ENCODE peak calls at places on chromosome 4, in seven cellular contexts. One of them, this sample, is unnamed.

GRCh38 chr4:174739576-174739975 is 89.5 kb downstream of the GLRA3 start:
- DNase-seq in activated naive CD4-positive, alpha-beta T cell treated with Interleukin-2 at 50 U/mL for 16 hours: no peak
- DNase-seq in HT1080: peak
- DNase-seq in cerebellar cortex: no peak
- DNase-seq in lower lobe of right lung: no peak
- DNase-seq in activated CD4-positive, alpha-beta T cell treated with anti-CD3 and anti-CD28 coated beads for 36 hours: no peak
- DNase-seq in H9: no peak
- DNase-seq in this sample: no peak

GRCh38 chr4:15982833-15983528 is 20.0 kb upstream of the FGFBP2 start:
- DNase-seq in activated CD4-positive, alpha-beta T cell treated with anti-CD3 and anti-CD28 coated beads for 36 hours: no peak
- DNase-seq in activated naive CD4-positive, alpha-beta T cell treated with Interleukin-2 at 50 U/mL for 16 hours: no peak
- DNase-seq in lower lobe of right lung: no peak
- DNase-seq in H9: no peak
- DNase-seq in cerebellar cortex: no peak
- DNase-seq in HT1080: peak
- DNase-seq in this sample: no peak

GRCh38 chr4:126799471-126799870 is 833.3 kb upstream of the INTU start:
- DNase-seq in lower lobe of right lung: no peak
- DNase-seq in H9: no peak
- DNase-seq in activated naive CD4-positive, alpha-beta T cell treated with Interleukin-2 at 50 U/mL for 16 hours: no peak
- DNase-seq in HT1080: no peak
- DNase-seq in cerebellar cortex: no peak
- DNase-seq in activated CD4-positive, alpha-beta T cell treated with anti-CD3 and anti-CD28 coated beads for 36 hours: no peak
- DNase-seq in this sample: no peak

GRCh38 chr4:98744372-98745150 is 86.2 kb upstream of the TSPAN5 start:
- DNase-seq in activated naive CD4-positive, alpha-beta T cell treated with Interleukin-2 at 50 U/mL for 16 hours: no peak
- DNase-seq in cerebellar cortex: no peak
- DNase-seq in HT1080: no peak
- DNase-seq in H9: no peak
- DNase-seq in activated CD4-positive, alpha-beta T cell treated with anti-CD3 and anti-CD28 coated beads for 36 hours: no peak
- DNase-seq in lower lobe of right lung: no peak
- DNase-seq in this sample: no peak

GRCh38 chr4:73853246-73853704 is at the start of gene PF4V1:
- DNase-seq in HT1080: no peak
- DNase-seq in activated naive CD4-positive, alpha-beta T cell treated with Interleukin-2 at 50 U/mL for 16 hours: no peak
- DNase-seq in H9: peak
- DNase-seq in activated CD4-positive, alpha-beta T cell treated with anti-CD3 and anti-CD28 coated beads for 36 hours: no peak
- DNase-seq in lower lobe of right lung: peak
- DNase-seq in cerebellar cortex: no peak
- DNase-seq in this sample: no peak

GRCh38 chr4:56657128-56657527 is 24.0 kb downstream of the HOPX start:
- DNase-seq in H9: no peak
- DNase-seq in HT1080: no peak
- DNase-seq in activated naive CD4-positive, alpha-beta T cell treated with Interleukin-2 at 50 U/mL for 16 hours: no peak
- DNase-seq in cerebellar cortex: no peak
- DNase-seq in activated CD4-positive, alpha-beta T cell treated with anti-CD3 and anti-CD28 coated beads for 36 hours: no peak
- DNase-seq in lower lobe of right lung: no peak
- DNase-seq in this sample: no peak

GRCh38 chr4:41379230-41379629 is 122.5 kb downstream of the UCHL1 start:
- DNase-seq in HT1080: no peak
- DNase-seq in activated CD4-positive, alpha-beta T cell treated with anti-CD3 and anti-CD28 coated beads for 36 hours: no peak
- DNase-seq in H9: no peak
- DNase-seq in lower lobe of right lung: no peak
- DNase-seq in activated naive CD4-positive, alpha-beta T cell treated with Interleukin-2 at 50 U/mL for 16 hours: no peak
- DNase-seq in cerebellar cortex: no peak
- DNase-seq in this sample: no peak

GRCh38 chr4:89737888-89738287 is 99.1 kb downstream of the SNCA start:
- DNase-seq in lower lobe of right lung: no peak
- DNase-seq in cerebellar cortex: no peak
- DNase-seq in activated CD4-positive, alpha-beta T cell treated with anti-CD3 and anti-CD28 coated beads for 36 hours: no peak
- DNase-seq in activated naive CD4-positive, alpha-beta T cell treated with Interleukin-2 at 50 U/mL for 16 hours: no peak
- DNase-seq in H9: no peak
- DNase-seq in HT1080: peak
- DNase-seq in this sample: no peak

GRCh38 chr4:48366611-48367010 is 25.3 kb downstream of the SLAIN2 start:
- DNase-seq in activated CD4-positive, alpha-beta T cell treated with anti-CD3 and anti-CD28 coated beads for 36 hours: no peak
- DNase-seq in cerebellar cortex: no peak
- DNase-seq in lower lobe of right lung: no peak
- DNase-seq in HT1080: no peak
- DNase-seq in activated naive CD4-positive, alpha-beta T cell treated with Interleukin-2 at 50 U/mL for 16 hours: no peak
- DNase-seq in H9: no peak
- DNase-seq in this sample: no peak

GRCh38 chr4:4488405-4489404 is 53.1 kb downstream of the STX18 start:
- DNase-seq in cerebellar cortex: peak
- DNase-seq in activated naive CD4-positive, alpha-beta T cell treated with Interleukin-2 at 50 U/mL for 16 hours: peak
- DNase-seq in activated CD4-positive, alpha-beta T cell treated with anti-CD3 and anti-CD28 coated beads for 36 hours: peak
- DNase-seq in H9: peak
- DNase-seq in lower lobe of right lung: no peak
- DNase-seq in HT1080: peak
- DNase-seq in this sample: peak

GRCh38 chr4:132195181-132195580 is 953.9 kb upstream of the PCDH10 start:
- DNase-seq in HT1080: no peak
- DNase-seq in cerebellar cortex: no peak
- DNase-seq in activated CD4-positive, alpha-beta T cell treated with anti-CD3 and anti-CD28 coated beads for 36 hours: no peak
- DNase-seq in lower lobe of right lung: no peak
- DNase-seq in activated naive CD4-positive, alpha-beta T cell treated with Interleukin-2 at 50 U/mL for 16 hours: no peak
- DNase-seq in H9: no peak
- DNase-seq in this sample: no peak

GRCh38 chr4:13920901-13921300 is 293.4 kb upstream of the BOD1L1 start:
- DNase-seq in HT1080: peak
- DNase-seq in activated CD4-positive, alpha-beta T cell treated with anti-CD3 and anti-CD28 coated beads for 36 hours: no peak
- DNase-seq in lower lobe of right lung: no peak
- DNase-seq in cerebellar cortex: no peak
- DNase-seq in activated naive CD4-positive, alpha-beta T cell treated with Interleukin-2 at 50 U/mL for 16 hours: no peak
- DNase-seq in H9: peak
- DNase-seq in this sample: no peak

GRCh38 chr4:110412354-110412753 is 63.6 kb upstream of the ENPEP start:
- DNase-seq in activated naive CD4-positive, alpha-beta T cell treated with Interleukin-2 at 50 U/mL for 16 hours: no peak
- DNase-seq in H9: no peak
- DNase-seq in activated CD4-positive, alpha-beta T cell treated with anti-CD3 and anti-CD28 coated beads for 36 hours: no peak
- DNase-seq in lower lobe of right lung: no peak
- DNase-seq in HT1080: no peak
- DNase-seq in cerebellar cortex: no peak
- DNase-seq in this sample: no peak

GRCh38 chr4:119233750-119234149 is 21.2 kb downstream of the USP53 start:
- DNase-seq in activated CD4-positive, alpha-beta T cell treated with anti-CD3 and anti-CD28 coated beads for 36 hours: no peak
- DNase-seq in HT1080: no peak
- DNase-seq in activated naive CD4-positive, alpha-beta T cell treated with Interleukin-2 at 50 U/mL for 16 hours: no peak
- DNase-seq in lower lobe of right lung: no peak
- DNase-seq in H9: no peak
- DNase-seq in cerebellar cortex: no peak
- DNase-seq in this sample: no peak

GRCh38 chr4:8699479-8700145 is 107.0 kb downstream of the CPZ start:
- DNase-seq in activated naive CD4-positive, alpha-beta T cell treated with Interleukin-2 at 50 U/mL for 16 hours: no peak
- DNase-seq in H9: peak
- DNase-seq in lower lobe of right lung: no peak
- DNase-seq in cerebellar cortex: no peak
- DNase-seq in activated CD4-positive, alpha-beta T cell treated with anti-CD3 and anti-CD28 coated beads for 36 hours: no peak
- DNase-seq in HT1080: no peak
- DNase-seq in this sample: no peak

GRCh38 chr4:87541956-87542709 is 13.0 kb upstream of the SPARCL1 start:
- DNase-seq in activated naive CD4-positive, alpha-beta T cell treated with Interleukin-2 at 50 U/mL for 16 hours: no peak
- DNase-seq in cerebellar cortex: no peak
- DNase-seq in lower lobe of right lung: no peak
- DNase-seq in H9: no peak
- DNase-seq in HT1080: no peak
- DNase-seq in activated CD4-positive, alpha-beta T cell treated with anti-CD3 and anti-CD28 coated beads for 36 hours: no peak
- DNase-seq in this sample: no peak

GRCh38 chr4:153232768-153233167 is 28.5 kb downstream of the TRIM2 start:
- DNase-seq in lower lobe of right lung: no peak
- DNase-seq in activated CD4-positive, alpha-beta T cell treated with anti-CD3 and anti-CD28 coated beads for 36 hours: peak
- DNase-seq in cerebellar cortex: peak
- DNase-seq in H9: peak
- DNase-seq in activated naive CD4-positive, alpha-beta T cell treated with Interleukin-2 at 50 U/mL for 16 hours: no peak
- DNase-seq in HT1080: peak
- DNase-seq in this sample: no peak

GRCh38 chr4:78667337-78667736 is 108.8 kb upstream of the BMP2K start:
- DNase-seq in HT1080: no peak
- DNase-seq in H9: no peak
- DNase-seq in cerebellar cortex: no peak
- DNase-seq in activated naive CD4-positive, alpha-beta T cell treated with Interleukin-2 at 50 U/mL for 16 hours: no peak
- DNase-seq in lower lobe of right lung: no peak
- DNase-seq in activated CD4-positive, alpha-beta T cell treated with anti-CD3 and anti-CD28 coated beads for 36 hours: no peak
- DNase-seq in this sample: no peak

GRCh38 chr4:2798399-2799301 is 5.8 kb downstream of the SH3BP2 start:
- DNase-seq in cerebellar cortex: no peak
- DNase-seq in lower lobe of right lung: peak
- DNase-seq in activated naive CD4-positive, alpha-beta T cell treated with Interleukin-2 at 50 U/mL for 16 hours: peak
- DNase-seq in activated CD4-positive, alpha-beta T cell treated with anti-CD3 and anti-CD28 coated beads for 36 hours: peak
- DNase-seq in HT1080: no peak
- DNase-seq in H9: no peak
- DNase-seq in this sample: no peak

GRCh38 chr4:23035521-23036056 is 342.9 kb downstream of the GBA3 start:
- DNase-seq in activated CD4-positive, alpha-beta T cell treated with anti-CD3 and anti-CD28 coated beads for 36 hours: no peak
- DNase-seq in lower lobe of right lung: no peak
- DNase-seq in activated naive CD4-positive, alpha-beta T cell treated with Interleukin-2 at 50 U/mL for 16 hours: no peak
- DNase-seq in H9: no peak
- DNase-seq in HT1080: no peak
- DNase-seq in cerebellar cortex: no peak
- DNase-seq in this sample: no peak

GRCh38 chr4:6308890-6309643 is 39.4 kb downstream of the WFS1 start:
- DNase-seq in lower lobe of right lung: no peak
- DNase-seq in activated CD4-positive, alpha-beta T cell treated with anti-CD3 and anti-CD28 coated beads for 36 hours: peak
- DNase-seq in activated naive CD4-positive, alpha-beta T cell treated with Interleukin-2 at 50 U/mL for 16 hours: no peak
- DNase-seq in HT1080: peak
- DNase-seq in cerebellar cortex: peak
- DNase-seq in H9: peak
- DNase-seq in this sample: no peak

GRCh38 chr4:7041851-7042696 is 1.1 kb upstream of the TADA2B start:
- DNase-seq in activated CD4-positive, alpha-beta T cell treated with anti-CD3 and anti-CD28 coated beads for 36 hours: peak
- DNase-seq in activated naive CD4-positive, alpha-beta T cell treated with Interleukin-2 at 50 U/mL for 16 hours: peak
- DNase-seq in HT1080: no peak
- DNase-seq in cerebellar cortex: peak
- DNase-seq in H9: peak
- DNase-seq in lower lobe of right lung: peak
- DNase-seq in this sample: peak

GRCh38 chr4:41124916-41125548 is 89.3 kb downstream of the APBB2 start:
- DNase-seq in lower lobe of right lung: no peak
- DNase-seq in H9: no peak
- DNase-seq in HT1080: no peak
- DNase-seq in cerebellar cortex: no peak
- DNase-seq in activated naive CD4-positive, alpha-beta T cell treated with Interleukin-2 at 50 U/mL for 16 hours: no peak
- DNase-seq in activated CD4-positive, alpha-beta T cell treated with anti-CD3 and anti-CD28 coated beads for 36 hours: no peak
- DNase-seq in this sample: no peak

GRCh38 chr4:110195561-110196205 is 2.7 kb downstream of the ELOVL6 start:
- DNase-seq in HT1080: no peak
- DNase-seq in cerebellar cortex: peak
- DNase-seq in activated CD4-positive, alpha-beta T cell treated with anti-CD3 and anti-CD28 coated beads for 36 hours: peak
- DNase-seq in H9: no peak
- DNase-seq in activated naive CD4-positive, alpha-beta T cell treated with Interleukin-2 at 50 U/mL for 16 hours: no peak
- DNase-seq in lower lobe of right lung: no peak
- DNase-seq in this sample: no peak

GRCh38 chr4:173448919-173449641 is 50.2 kb upstream of the SCRG1 start:
- DNase-seq in HT1080: no peak
- DNase-seq in H9: no peak
- DNase-seq in activated CD4-positive, alpha-beta T cell treated with anti-CD3 and anti-CD28 coated beads for 36 hours: no peak
- DNase-seq in lower lobe of right lung: no peak
- DNase-seq in cerebellar cortex: peak
- DNase-seq in activated naive CD4-positive, alpha-beta T cell treated with Interleukin-2 at 50 U/mL for 16 hours: no peak
- DNase-seq in this sample: peak

GRCh38 chr4:88763075-88763474 is 65.4 kb upstream of the NAP1L5 start:
- DNase-seq in cerebellar cortex: no peak
- DNase-seq in HT1080: no peak
- DNase-seq in activated CD4-positive, alpha-beta T cell treated with anti-CD3 and anti-CD28 coated beads for 36 hours: no peak
- DNase-seq in H9: no peak
- DNase-seq in lower lobe of right lung: no peak
- DNase-seq in activated naive CD4-positive, alpha-beta T cell treated with Interleukin-2 at 50 U/mL for 16 hours: no peak
- DNase-seq in this sample: no peak

GRCh38 chr4:107629318-107629717 is 90.7 kb downstream of the PAPSS1 start:
- DNase-seq in H9: no peak
- DNase-seq in cerebellar cortex: no peak
- DNase-seq in HT1080: no peak
- DNase-seq in activated CD4-positive, alpha-beta T cell treated with anti-CD3 and anti-CD28 coated beads for 36 hours: no peak
- DNase-seq in lower lobe of right lung: no peak
- DNase-seq in activated naive CD4-positive, alpha-beta T cell treated with Interleukin-2 at 50 U/mL for 16 hours: no peak
- DNase-seq in this sample: no peak

GRCh38 chr4:80407246-80407645 is 71.7 kb downstream of the CFAP299 start:
- DNase-seq in activated naive CD4-positive, alpha-beta T cell treated with Interleukin-2 at 50 U/mL for 16 hours: no peak
- DNase-seq in H9: no peak
- DNase-seq in lower lobe of right lung: no peak
- DNase-seq in cerebellar cortex: peak
- DNase-seq in activated CD4-positive, alpha-beta T cell treated with anti-CD3 and anti-CD28 coated beads for 36 hours: no peak
- DNase-seq in HT1080: peak
- DNase-seq in this sample: peak

GRCh38 chr4:5821665-5822358 is 71.1 kb downstream of the CRMP1 start:
- DNase-seq in HT1080: no peak
- DNase-seq in lower lobe of right lung: no peak
- DNase-seq in cerebellar cortex: no peak
- DNase-seq in activated CD4-positive, alpha-beta T cell treated with anti-CD3 and anti-CD28 coated beads for 36 hours: peak
- DNase-seq in H9: peak
- DNase-seq in activated naive CD4-positive, alpha-beta T cell treated with Interleukin-2 at 50 U/mL for 16 hours: peak
- DNase-seq in this sample: no peak

GRCh38 chr4:79684516-79684915 is 276.5 kb upstream of the GK2 start:
- DNase-seq in activated naive CD4-positive, alpha-beta T cell treated with Interleukin-2 at 50 U/mL for 16 hours: no peak
- DNase-seq in activated CD4-positive, alpha-beta T cell treated with anti-CD3 and anti-CD28 coated beads for 36 hours: no peak
- DNase-seq in lower lobe of right lung: no peak
- DNase-seq in cerebellar cortex: no peak
- DNase-seq in H9: no peak
- DNase-seq in HT1080: no peak
- DNase-seq in this sample: no peak

GRCh38 chr4:80705311-80705710 is 325.2 kb upstream of the BMP3 start:
- DNase-seq in cerebellar cortex: no peak
- DNase-seq in activated naive CD4-positive, alpha-beta T cell treated with Interleukin-2 at 50 U/mL for 16 hours: no peak
- DNase-seq in HT1080: no peak
- DNase-seq in lower lobe of right lung: no peak
- DNase-seq in activated CD4-positive, alpha-beta T cell treated with anti-CD3 and anti-CD28 coated beads for 36 hours: no peak
- DNase-seq in H9: no peak
- DNase-seq in this sample: no peak

GRCh38 chr4:145679991-145680455 is at the start of gene C4orf51:
- DNase-seq in HT1080: peak
- DNase-seq in activated naive CD4-positive, alpha-beta T cell treated with Interleukin-2 at 50 U/mL for 16 hours: no peak
- DNase-seq in lower lobe of right lung: no peak
- DNase-seq in activated CD4-positive, alpha-beta T cell treated with anti-CD3 and anti-CD28 coated beads for 36 hours: no peak
- DNase-seq in cerebellar cortex: no peak
- DNase-seq in H9: no peak
- DNase-seq in this sample: no peak

GRCh38 chr4:25536577-25537325 is 118.9 kb upstream of the SLC34A2 start:
- DNase-seq in activated CD4-positive, alpha-beta T cell treated with anti-CD3 and anti-CD28 coated beads for 36 hours: no peak
- DNase-seq in activated naive CD4-positive, alpha-beta T cell treated with Interleukin-2 at 50 U/mL for 16 hours: no peak
- DNase-seq in lower lobe of right lung: no peak
- DNase-seq in cerebellar cortex: no peak
- DNase-seq in HT1080: no peak
- DNase-seq in H9: no peak
- DNase-seq in this sample: no peak

GRCh38 chr4:150931796-150932195 is 83.3 kb downstream of the LRBA start:
- DNase-seq in lower lobe of right lung: no peak
- DNase-seq in HT1080: no peak
- DNase-seq in activated naive CD4-positive, alpha-beta T cell treated with Interleukin-2 at 50 U/mL for 16 hours: no peak
- DNase-seq in H9: no peak
- DNase-seq in cerebellar cortex: no peak
- DNase-seq in activated CD4-positive, alpha-beta T cell treated with anti-CD3 and anti-CD28 coated beads for 36 hours: no peak
- DNase-seq in this sample: no peak

GRCh38 chr4:7209699-7210098 is 17.4 kb downstream of the SORCS2 start:
- DNase-seq in activated naive CD4-positive, alpha-beta T cell treated with Interleukin-2 at 50 U/mL for 16 hours: no peak
- DNase-seq in activated CD4-positive, alpha-beta T cell treated with anti-CD3 and anti-CD28 coated beads for 36 hours: no peak
- DNase-seq in cerebellar cortex: no peak
- DNase-seq in H9: no peak
- DNase-seq in lower lobe of right lung: no peak
- DNase-seq in HT1080: no peak
- DNase-seq in this sample: no peak

GRCh38 chr4:122921971-122922876 is at the start of gene NUDT6:
- DNase-seq in activated naive CD4-positive, alpha-beta T cell treated with Interleukin-2 at 50 U/mL for 16 hours: peak
- DNase-seq in cerebellar cortex: peak
- DNase-seq in H9: peak
- DNase-seq in HT1080: peak
- DNase-seq in activated CD4-positive, alpha-beta T cell treated with anti-CD3 and anti-CD28 coated beads for 36 hours: peak
- DNase-seq in lower lobe of right lung: peak
- DNase-seq in this sample: no peak

GRCh38 chr4:122218762-122219161 is 66.6 kb downstream of the BLTP1 start:
- DNase-seq in H9: no peak
- DNase-seq in HT1080: peak
- DNase-seq in lower lobe of right lung: no peak
- DNase-seq in activated naive CD4-positive, alpha-beta T cell treated with Interleukin-2 at 50 U/mL for 16 hours: no peak
- DNase-seq in cerebellar cortex: peak
- DNase-seq in activated CD4-positive, alpha-beta T cell treated with anti-CD3 and anti-CD28 coated beads for 36 hours: no peak
- DNase-seq in this sample: no peak

GRCh38 chr4:3771932-3772495 is 5.8 kb downstream of the ADRA2C start:
- DNase-seq in activated naive CD4-positive, alpha-beta T cell treated with Interleukin-2 at 50 U/mL for 16 hours: no peak
- DNase-seq in cerebellar cortex: no peak
- DNase-seq in HT1080: no peak
- DNase-seq in lower lobe of right lung: no peak
- DNase-seq in activated CD4-positive, alpha-beta T cell treated with anti-CD3 and anti-CD28 coated beads for 36 hours: no peak
- DNase-seq in H9: no peak
- DNase-seq in this sample: no peak

This sample was measured in cerebellar nuclear complex.